ENCODE peak calls at places on chromosomes 5 and 9, in six cellular contexts. X, R, H, B, L and E are unnamed samples.

GRCh38 chr5:118580959-118581358 is 407.4 kb downstream of the DTWD2 start:
- DNase-seq in X (no peak), R (no peak), H (no peak), B (no peak), L (no peak), E (no peak)

GRCh38 chr5:45171563-45171962 is 362.8 kb downstream of the MRPS30 start:
- DNase-seq in X (no peak), R (no peak), H (no peak), B (no peak), L (no peak), E (no peak)

GRCh38 chr9:127838375-127839078 is 15.9 kb downstream of the ENG start:
- DNase-seq in X (peak), R (peak), H (peak), B (peak), L (peak), E (peak)

GRCh38 chr5:34676409-34676808 is 20.3 kb downstream of the RAI14 start:
- DNase-seq in X (no peak), R (no peak), H (no peak), B (no peak), L (no peak), E (no peak)

GRCh38 chr5:88826959-88827585 is 55.9 kb downstream of the MEF2C start:
- DNase-seq in X (no peak), R (no peak), H (peak), B (peak), L (no peak), E (peak)

GRCh38 chr9:20286969-20287368 is 335.3 kb downstream of the MLLT3 start:
- DNase-seq in X (no peak), R (no peak), H (no peak), B (no peak), L (no peak), E (peak)

GRCh38 chr5:142017832-142018427 is 5.1 kb upstream of the GNPDA1 start:
- DNase-seq in X (no peak), R (no peak), H (no peak), B (no peak), L (no peak), E (no peak)

GRCh38 chr5:78587775-78588291 is 60.7 kb downstream of the LHFPL2 start:
- DNase-seq in X (peak), R (no peak), H (no peak), B (no peak), L (no peak), E (no peak)

GRCh38 chr5:93578179-93578812 is 2.7 kb downstream of the NR2F1-AS1 start:
- DNase-seq in X (no peak), R (no peak), H (no peak), B (no peak), L (no peak), E (no peak)

GRCh38 chr5:71693828-71694427 is 25.1 kb upstream of the CARTPT start:
- DNase-seq in X (no peak), R (no peak), H (no peak), B (no peak), L (no peak), E (no peak)

GRCh38 chr5:28725001-28725400 is 1686.6 kb upstream of the CDH9 start:
- DNase-seq in X (no peak), R (no peak), H (no peak), B (no peak), L (no peak), E (no peak)

GRCh38 chr9:84669293-84670105 is at the start of gene NTRK2:
- DNase-seq in X (peak), R (no peak), H (peak), B (peak), L (no peak), E (peak)

GRCh38 chr9:134176599-134176968 is 12.2 kb upstream of the RNU6ATAC start:
- DNase-seq in X (no peak), R (no peak), H (no peak), B (no peak), L (no peak), E (no peak)

GRCh38 chr9:101511009-101511408 is 22.6 kb upstream of the RNF20 start:
- DNase-seq in X (no peak), R (no peak), H (no peak), B (no peak), L (no peak), E (no peak)

GRCh38 chr5:154284433-154284832 is 93.9 kb downstream of the GALNT10 start:
- DNase-seq in X (no peak), R (no peak), H (no peak), B (no peak), L (no peak), E (no peak)

GRCh38 chr5:154287136-154287535 is 96.6 kb downstream of the GALNT10 start:
- DNase-seq in X (no peak), R (no peak), H (no peak), B (no peak), L (peak), E (peak)

GRCh38 chr5:154288145-154288544 is 97.6 kb downstream of the GALNT10 start:
- DNase-seq in X (no peak), R (no peak), H (peak), B (no peak), L (no peak), E (no peak)

GRCh38 chr5:154285661-154286408 is 95.3 kb downstream of the GALNT10 start:
- DNase-seq in X (no peak), R (no peak), H (no peak), B (no peak), L (peak), E (peak)

GRCh38 chr5:154286557-154286956 is 96.0 kb downstream of the GALNT10 start:
- DNase-seq in X (no peak), R (no peak), H (no peak), B (no peak), L (no peak), E (no peak)
- H3K27ac ChIP-seq in X (no peak), R (peak), H (peak), B (peak), L (peak), E (peak)

DNA sequence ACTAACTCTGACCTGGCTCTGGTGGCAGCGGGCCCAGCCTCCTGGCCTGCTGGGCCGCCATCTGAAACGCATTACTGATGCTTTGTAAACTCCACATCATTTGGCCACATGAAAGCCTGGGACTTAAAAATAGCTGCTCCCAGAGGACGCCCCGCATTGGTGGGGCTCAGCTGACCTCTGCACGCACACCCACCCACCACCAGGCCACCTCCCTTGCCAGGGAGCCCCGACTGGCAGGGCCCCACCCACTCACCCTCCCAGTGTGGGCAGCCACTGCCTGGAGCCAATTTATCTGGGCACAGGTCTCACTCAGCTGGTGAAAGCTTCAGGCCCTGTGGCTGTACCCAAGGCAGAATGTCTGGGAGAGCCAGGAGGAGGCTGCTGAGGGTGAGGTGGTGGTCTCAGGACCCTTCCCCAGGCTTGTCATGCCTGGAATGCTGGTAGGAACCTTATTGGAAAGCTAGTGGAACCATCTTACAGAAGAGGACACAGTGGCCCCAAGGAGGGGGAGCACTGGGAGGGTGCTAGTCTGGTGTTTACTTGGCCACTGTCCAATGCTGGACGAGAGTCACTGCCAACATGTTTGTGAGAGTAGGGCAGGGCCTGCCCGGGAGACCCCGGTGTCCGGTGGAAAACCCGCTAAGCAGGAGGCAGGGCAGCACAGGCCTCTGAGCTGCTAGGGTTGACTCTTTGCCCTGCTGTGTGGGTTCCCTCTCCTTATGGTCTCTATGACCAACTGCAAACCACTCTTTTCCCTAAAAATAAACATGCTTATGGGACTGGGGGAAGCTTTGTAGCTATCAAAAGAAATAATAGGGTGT is 10.9 kb downstream of the TCF7 start:
- DNase-seq in X (peak), R (no peak), H (peak), B (no peak), L (no peak), E (peak)
- H3K4me3 ChIP-seq in X (no peak), R (no peak), H (no peak), B (no peak), L (no peak), E (no peak)

DNA sequence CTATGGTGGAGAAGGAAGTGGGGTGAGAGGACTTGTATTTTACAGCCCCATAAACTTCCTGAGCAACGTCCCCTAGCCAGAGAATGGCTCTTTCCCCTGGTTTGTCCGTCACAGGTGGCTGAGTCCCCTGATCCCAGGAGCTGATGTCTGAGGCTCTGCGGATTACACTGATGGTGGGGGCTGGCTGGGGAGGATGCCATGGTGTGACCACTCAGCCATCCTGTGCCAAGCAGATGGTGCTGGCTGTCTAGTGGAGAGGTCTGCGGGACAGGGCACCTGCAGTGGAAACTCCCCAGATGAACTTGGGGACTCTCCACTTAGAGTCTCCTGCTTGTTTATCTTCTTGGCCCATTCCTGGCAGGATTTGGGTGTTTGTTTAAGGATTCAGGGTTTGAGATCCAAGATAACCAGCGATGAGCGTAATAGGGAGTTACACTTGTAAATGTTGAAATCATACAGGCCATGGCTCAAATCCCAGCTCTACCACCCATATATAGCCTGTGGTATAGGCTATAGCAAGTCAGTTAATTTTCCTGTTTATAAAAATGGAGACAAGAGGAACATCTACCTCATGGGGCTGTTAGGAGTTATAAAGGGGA is 4.7 kb upstream of the PTGS1 start:
- DNase-seq in X (no peak), R (no peak), H (no peak), B (no peak), L (no peak), E (no peak)
- H3K27ac ChIP-seq in X (no peak), R (no peak), H (no peak), B (no peak), L (no peak), E (no peak)

GRCh38 chr9:70402213-70402612 is 12.2 kb downstream of the KLF9 start:
- DNase-seq in X (no peak), R (no peak), H (no peak), B (no peak), L (no peak), E (no peak)
- H3K4me3 ChIP-seq in X (no peak), R (no peak), H (no peak), B (no peak), L (no peak), E (no peak)